ENCODE peak calls at places on chromosomes 12 and 14, in five cellular contexts. One of them, this sample, is unnamed.

GRCh38 chr12:1436996-1437395 is 157.4 kb downstream of the FBXL14 start:
- DNase-seq in tibial artery: no peak
- DNase-seq in AG09309: no peak
- DNase-seq in osteoblast: no peak
- DNase-seq in erythroblast: no peak
- DNase-seq in this sample: no peak

GRCh38 chr14:95784137-95784536 is 70.2 kb upstream of the TCL1A start:
- DNase-seq in tibial artery: no peak
- DNase-seq in AG09309: no peak
- DNase-seq in osteoblast: no peak
- DNase-seq in erythroblast: peak; percentile 12
- DNase-seq in this sample: no peak

GRCh38 chr12:14937689-14938088 is 648 bp downstream of the ERP27 start:
- DNase-seq in AG09309: no peak
- DNase-seq in osteoblast: no peak
- DNase-seq in tibial artery: no peak
- DNase-seq in erythroblast: peak; percentile 7
- DNase-seq in this sample: no peak

GRCh38 chr14:102479777-102480176 is 29.8 kb downstream of the ANKRD9 start:
- DNase-seq in AG09309: no peak
- DNase-seq in osteoblast: peak; percentile 58
- DNase-seq in erythroblast: no peak
- DNase-seq in tibial artery: no peak
- DNase-seq in this sample: peak; percentile 4

GRCh38 chr14:84477996-84478395 is 1051.9 kb upstream of the FLRT2 start:
- DNase-seq in erythroblast: no peak
- DNase-seq in tibial artery: no peak
- DNase-seq in osteoblast: no peak
- DNase-seq in AG09309: no peak
- DNase-seq in this sample: no peak

GRCh38 chr14:87615050-87615449 is 377.9 kb downstream of the GALC start:
- DNase-seq in AG09309: no peak
- DNase-seq in erythroblast: no peak
- DNase-seq in tibial artery: no peak
- DNase-seq in osteoblast: no peak
- DNase-seq in this sample: no peak

GRCh38 chr14:58078068-58078467 is 73.9 kb downstream of the ARMH4 start:
- DNase-seq in erythroblast: no peak
- DNase-seq in tibial artery: no peak
- DNase-seq in osteoblast: peak; percentile 63
- DNase-seq in AG09309: no peak
- DNase-seq in this sample: no peak

GRCh38 chr14:88775532-88775931 is 17.2 kb downstream of the EML5 start:
- DNase-seq in AG09309: no peak
- DNase-seq in erythroblast: no peak
- DNase-seq in osteoblast: no peak
- DNase-seq in tibial artery: no peak
- DNase-seq in this sample: no peak

GRCh38 chr12:117596968-117597367 is 235.5 kb upstream of the NOS1 start:
- DNase-seq in AG09309: no peak
- DNase-seq in erythroblast: no peak
- DNase-seq in osteoblast: no peak
- DNase-seq in tibial artery: no peak
- DNase-seq in this sample: no peak

GRCh38 chr12:106288510-106289195 is 13.9 kb upstream of the TCP11L2 start:
- DNase-seq in osteoblast: no peak
- DNase-seq in AG09309: peak; percentile 95
- DNase-seq in erythroblast: no peak
- DNase-seq in tibial artery: no peak
- DNase-seq in this sample: no peak

This sample was measured in HuH-7.5.